ENCODE peak calls at places on chromosomes 16 and 17, in ten cellular contexts. S is fibroblast of pulmonary artery; H is LoVo; B is stimulated activated CD4-positive, alpha-beta T cell treated with anti-CD3 and anti-CD28 coated beads, Interleukin-4, amount 100 ng/mL, for 4 hours; N is A549; L is central memory CD4-positive, alpha-beta T cell; V is GM04503; O is HTR-8/SVneo; T is NCI-H2171 treated with DMSO at 0.1 percent for 48 hours; Z is heart right ventricle. C is an unnamed sample.

GRCh38 chr16:82684246-82684645 is 57.5 kb downstream of the CDH13 start:
- DNase-seq in Z (no peak), O (no peak), N (no peak), H (no peak), B (no peak), S (no peak), T (no peak), L (no peak), V (no peak), C (no peak)

GRCh38 chr16:75053791-75054555 is 55.1 kb downstream of the ZNRF1 start:
- DNase-seq in N (no peak), S (no peak), L (no peak), H (peak; percentile 89), B (no peak), T (peak; percentile 63), O (no peak), V (no peak), Z (peak; percentile 71), C (no peak)

GRCh38 chr17:42554250-42555121 is 1.8 kb downstream of the HSD17B1 start:
- DNase-seq in H (peak; percentile 74), T (peak; percentile 75), B (peak; percentile 65), S (peak; percentile 76), L (peak; percentile 72), V (no peak), O (peak; percentile 94), Z (peak; percentile 89), N (peak; percentile 88), C (peak; percentile 75)

GRCh38 chr16:12067714-12068401 is 91.3 kb downstream of the SNX29 start:
- DNase-seq in Z (no peak), O (peak; percentile 79), T (peak; percentile 80), L (peak; percentile 58), N (peak; percentile 79), V (peak; percentile 31), S (peak; percentile 91), H (peak; percentile 64), B (peak; percentile 49), C (peak; percentile 74)

GRCh38 chr17:34997355-34997862 is 17.1 kb downstream of the LIG3 start:
- DNase-seq in B (no peak), N (no peak), T (peak; percentile 69), Z (no peak), S (peak; percentile 91), V (no peak), L (no peak), H (no peak), O (no peak), C (no peak)

GRCh38 chr16:86858501-86858900 is 280.2 kb downstream of the FOXL1 start:
- DNase-seq in N (no peak), S (no peak), T (no peak), O (no peak), B (no peak), V (no peak), Z (no peak), H (no peak), L (no peak), C (no peak)

GRCh38 chr17:51391992-51392654 is 131.8 kb downstream of the UTP18 start:
- DNase-seq in Z (no peak), O (no peak), L (no peak), S (no peak), T (no peak), B (no peak), V (no peak), H (peak; percentile 13), N (no peak), C (no peak)

GRCh38 chr17:73998246-73999220 is 204.9 kb upstream of the RPL38 start:
- DNase-seq in T (no peak), V (no peak), N (peak; percentile 85), Z (peak; percentile 33), B (peak; percentile 38), O (peak; percentile 51), L (peak; percentile 33), S (no peak), H (peak; percentile 43), C (peak; percentile 16)

GRCh38 chr16:56657555-56658430 is at the start of gene MT1F:
- DNase-seq in B (peak; percentile 61), O (peak; percentile 69), Z (peak; percentile 73), H (peak; percentile 86), S (peak; percentile 29), N (peak; percentile 75), V (no peak), T (peak; percentile 67), L (peak; percentile 38), C (no peak)

GRCh38 chr16:71473891-71474290 is 11.8 kb upstream of the ZNF23 start:
- DNase-seq in O (no peak), B (no peak), L (no peak), H (no peak), N (no peak), T (no peak), V (no peak), S (no peak), Z (no peak), C (no peak)

GRCh38 chr17:39831588-39831987 is 32.5 kb downstream of the IKZF3 start:
- DNase-seq in Z (no peak), S (no peak), L (no peak), H (no peak), T (no peak), V (no peak), O (no peak), B (no peak), N (no peak), C (no peak)

GRCh38 chr16:66728117-66728787 is 23.2 kb downstream of the DYNC1LI2 start:
- DNase-seq in T (peak; percentile 80), H (peak; percentile 60), B (no peak), V (no peak), L (peak; percentile 38), S (peak; percentile 80), N (peak; percentile 61), Z (no peak), O (peak; percentile 65), C (peak; percentile 63)

GRCh38 chr17:61862105-61862574 is 1.2 kb downstream of the BRIP1 start:
- DNase-seq in T (peak; percentile 11), O (peak; percentile 14), B (no peak), N (no peak), S (peak; percentile 29), L (no peak), V (no peak), H (peak; percentile 24), Z (no peak), C (no peak)

GRCh38 chr16:57372372-57373116 is at the start of gene CX3CL1:
- DNase-seq in Z (peak; percentile 64), L (no peak), N (no peak), B (no peak), S (peak; percentile 50), H (no peak), V (no peak), O (no peak), T (peak; percentile 30), C (no peak)

C was measured in Jurkat, Clone E6-1.